ENCODE peak calls at places on chromosomes 7 and 10, in six cellular contexts. I is endothelial cell of umbilical vein, A is HepG2, M is K562, J is A549, B is GM12878. U is an unnamed sample.

GRCh38 chr10:7659560-7659959 is 7.2 kb downstream of the ITIH5 start:
- DNase-seq in J (no peak), M (no peak), B (no peak), A (no peak), I (no peak), U (no peak)

GRCh38 chr10:11824376-11824775 is 1.2 kb downstream of the PROSER2 start:
- DNase-seq in J (no peak), M (peak; percentile 14), A (peak; percentile 36), I (peak; percentile 31), B (no peak), U (no peak)

GRCh38 chr10:122388287-122388997 is 13.9 kb downstream of the PLEKHA1 start:
- DNase-seq in J (no peak), A (no peak), I (no peak), B (no peak), M (no peak), U (no peak)

GRCh38 chr10:24821986-24822385 is 98.3 kb upstream of the ARHGAP21 start:
- DNase-seq in B (no peak), A (peak; percentile 30), J (peak; percentile 79), M (peak; percentile 26), I (no peak), U (peak; percentile 1)

GRCh38 chr7:137953043-137953691 is 48.7 kb downstream of the CREB3L2 start:
- DNase-seq in I (no peak), B (no peak), A (no peak), J (no peak), M (no peak), U (no peak)

GRCh38 chr7:29289156-29290021 is 94.8 kb downstream of the CHN2 start:
- DNase-seq in A (peak; percentile 63), M (no peak), B (peak; percentile 33), I (no peak), J (no peak), U (peak; percentile 39)

GRCh38 chr7:74252893-74253292 is 1.3 kb downstream of the RFC2 start:
- DNase-seq in I (no peak), A (no peak), J (no peak), B (no peak), M (no peak), U (no peak)

GRCh38 chr10:126902157-126902556 is 3.1 kb upstream of the DOCK1 start:
- DNase-seq in B (no peak), J (peak; percentile 47), M (no peak), I (no peak), A (peak; percentile 9), U (no peak)

GRCh38 chr7:117072620-117073118 is 119.4 kb downstream of the ST7 start:
- DNase-seq in A (no peak), J (no peak), I (peak; percentile 89), B (no peak), M (no peak), U (peak; percentile 18)

GRCh38 chr7:36185092-36185491 is 32.0 kb downstream of the EEPD1 start:
- DNase-seq in M (no peak), B (no peak), A (no peak), I (no peak), J (no peak), U (no peak)

GRCh38 chr10:49426490-49427360 is 30.8 kb upstream of the DRGX start:
- DNase-seq in M (no peak), J (no peak), A (no peak), B (no peak), I (no peak), U (peak; percentile 50)

GRCh38 chr7:84492565-84493034 is 298.0 kb upstream of the SEMA3A start:
- DNase-seq in B (no peak), I (no peak), J (no peak), A (no peak), M (no peak), U (no peak)

GRCh38 chr10:127906548-127907377 is at the start of gene PTPRE:
- DNase-seq in J (peak; percentile 77), I (peak; percentile 69), B (no peak), A (no peak), M (peak; percentile 17), U (peak; percentile 89)

GRCh38 chr10:90023950-90024349 is 322.6 kb downstream of the KIF20B start:
- DNase-seq in M (no peak), I (no peak), J (no peak), B (no peak), A (no peak), U (no peak)

GRCh38 chr10:114445332-114445731 is 41.0 kb upstream of the AFAP1L2 start:
- DNase-seq in B (no peak), J (no peak), A (no peak), I (no peak), M (no peak), U (no peak)

GRCh38 chr10:112271982-112272381 is 11.2 kb upstream of the TECTB start:
- DNase-seq in A (no peak), I (no peak), B (no peak), M (no peak), J (no peak), U (no peak)

GRCh38 chr10:112279482-112279881 is 3.7 kb upstream of the TECTB start:
- DNase-seq in M (no peak), I (no peak), A (no peak), B (no peak), J (no peak), U (no peak)

GRCh38 chr10:112274831-112275230 is 8.4 kb upstream of the TECTB start:
- DNase-seq in B (no peak), I (no peak), J (no peak), M (no peak), A (no peak), U (no peak)

GRCh38 chr10:112278871-112279270 is 4.3 kb upstream of the TECTB start:
- DNase-seq in M (no peak), I (no peak), J (no peak), B (no peak), A (no peak), U (peak; percentile 19)

GRCh38 chr10:112275512-112276245 is 7.5 kb upstream of the TECTB start:
- DNase-seq in B (no peak), A (peak; percentile 98), M (no peak), I (no peak), J (no peak), U (no peak)
- TF ChIP-seq MYC in B (no peak), A (no peak), M (no peak), I (no peak), J (no peak), U (no peak)

GRCh38 chr10:6086375-6087233 is 2.2 kb upstream of the RBM17 start:
- DNase-seq in B (peak; percentile 51), A (peak; percentile 80), I (peak; percentile 92), J (peak; percentile 74), M (peak; percentile 94), U (peak; percentile 85)
- TF ChIP-seq CTCF in B (peak; percentile 89), A (peak; percentile 88), I (peak; percentile 97), J (peak; percentile 84), M (peak; percentile 97), U (peak; percentile 75)

GRCh38 chr10:124614003-124614659 is 130.0 kb downstream of the FAM53B start:
- DNase-seq in A (no peak), I (no peak), B (peak; percentile 58), J (no peak), M (no peak), U (no peak)

GRCh38 chr10:124615259-124615658 is 128.9 kb downstream of the FAM53B start:
- DNase-seq in A (no peak), I (no peak), B (no peak), J (no peak), M (no peak), U (no peak)

GRCh38 chr10:124611738-124612137 is 132.4 kb downstream of the FAM53B start:
- DNase-seq in I (no peak), M (no peak), A (no peak), J (no peak), B (no peak), U (peak; percentile 99)

GRCh38 chr10:124609698-124610097 is 134.5 kb downstream of the FAM53B start:
- DNase-seq in B (no peak), I (no peak), J (no peak), M (peak; percentile 19), A (peak; percentile 42), U (no peak)

DNA sequence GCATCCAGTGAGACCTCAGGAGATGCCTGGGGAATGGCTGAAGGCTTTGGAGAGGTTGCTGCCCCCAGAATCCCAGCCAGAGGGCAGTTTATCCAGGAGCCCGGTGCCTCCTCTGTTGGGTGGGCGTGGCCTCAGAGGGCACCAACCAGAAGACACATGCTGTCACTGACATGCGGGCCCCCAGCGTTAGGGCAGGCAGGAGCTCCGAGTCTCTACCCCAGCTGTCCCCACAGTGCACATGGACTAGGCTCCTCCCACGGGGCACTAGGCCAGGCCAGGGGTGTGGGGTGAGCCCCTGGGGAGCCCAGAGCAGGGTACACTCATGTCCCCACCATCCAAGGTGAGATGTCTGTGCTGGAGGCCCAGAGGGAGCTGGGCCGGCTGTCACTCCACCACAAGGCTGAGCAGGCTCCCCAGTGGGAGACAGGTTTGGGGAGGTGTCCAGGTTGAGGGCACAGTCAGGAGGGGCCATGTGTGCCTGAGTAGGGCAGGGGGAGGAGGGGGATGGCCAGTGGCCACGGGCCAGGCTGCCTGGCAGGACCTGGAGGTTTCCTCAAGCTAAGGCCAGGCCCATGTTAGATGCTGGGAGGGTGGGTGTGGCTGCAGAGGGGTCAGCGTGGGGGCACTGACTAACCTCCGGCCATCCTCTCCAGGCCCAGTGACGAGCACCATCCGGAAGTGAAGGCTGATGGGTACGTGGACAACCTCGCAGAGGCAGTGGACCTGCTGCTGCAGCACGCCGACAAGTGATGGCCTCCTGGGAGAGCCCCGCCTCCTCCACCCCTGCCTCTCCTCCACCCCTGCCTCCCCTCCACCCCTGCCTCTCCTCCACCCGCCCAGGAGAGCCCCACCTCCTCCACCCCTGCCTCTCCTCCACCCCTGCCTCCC is 131.3 kb downstream of the FAM53B start:
- DNase-seq in A (peak; percentile 49), J (no peak), M (peak; percentile 64), B (no peak), I (peak; percentile 48), U (peak; percentile 84)
- TF ChIP-seq MYC in A (no peak), J (no peak), M (no peak), B (no peak), I (no peak), U (peak; percentile 29)

GRCh38 chr10:96719850-96720421 is 378 bp downstream of the PIK3AP1 start:
- DNase-seq in J (peak; percentile 57), A (peak; percentile 16), B (no peak), M (peak; percentile 66), I (no peak), U (peak; percentile 95)
- TF ChIP-seq CTCF in J (peak; percentile 51), A (peak; percentile 93), B (peak; percentile 96), M (peak; percentile 65), I (peak; percentile 52), U (peak; percentile 94)

DNA sequence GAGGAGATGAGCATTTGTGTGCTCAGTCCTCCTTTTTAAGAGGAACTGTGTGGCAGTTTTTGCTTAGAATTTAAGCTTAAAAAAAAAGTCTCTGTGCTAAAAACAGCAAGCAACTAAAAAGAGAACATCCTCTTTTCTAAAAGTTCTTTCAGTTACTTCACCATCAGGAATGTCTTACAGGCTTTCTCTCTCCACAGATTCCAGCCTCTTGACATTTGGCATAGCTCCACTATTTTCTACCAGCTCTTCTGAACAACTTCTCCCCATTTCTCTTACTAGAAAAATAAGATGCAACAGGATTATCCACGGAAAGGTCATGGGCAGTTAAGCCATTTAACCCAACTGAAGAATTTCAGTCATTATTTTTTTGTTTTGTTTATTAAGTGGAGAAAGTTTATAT is 13.2 kb downstream of the PCLO start:
- DNase-seq in I (no peak), A (no peak), J (no peak), B (no peak), M (no peak), U (no peak)
- TF ChIP-seq MYC in I (no peak), A (no peak), J (no peak), B (no peak), M (no peak), U (no peak)

GRCh38 chr7:142338633-142339501 is 81.0 kb upstream of the PRSS58 start:
- DNase-seq in M (peak; percentile 42), J (no peak), I (no peak), A (no peak), B (no peak), U (peak; percentile 44)
- TF ChIP-seq CTCF in M (peak; percentile 70), J (no peak), I (no peak), A (peak; percentile 56), B (no peak), U (peak; percentile 47)

GRCh38 chr7:10860516-10860915 is 113.2 kb upstream of the PHF14 start:
- DNase-seq in J (no peak), M (peak; percentile 13), I (no peak), A (no peak), B (no peak), U (no peak)
- TF ChIP-seq MYC in J (no peak), M (no peak), I (no peak), A (no peak), B (no peak), U (no peak)